ENCODE peak calls at places on chromosomes 16 and 17, in nine cellular contexts. A is mesendoderm, Z is IMR-90, J is SK-N-SH, S is colonic mucosa, E is H9, B is MM.1S, Q is H1, M is kidney. T is an unnamed sample.
A peak's percentile ranks its signal among the peaks of the same experiment; 100 is the strongest.

GRCh38 chr16:17780181-17780580 is 309.4 kb upstream of the XYLT1 start:
- DNase-seq in S (no peak), A (no peak), Z (peak; percentile 23), M (no peak), Q (no peak), B (no peak), J (no peak), E (no peak), T (no peak)

GRCh38 chr16:1825864-1826690 is 548 bp downstream of the HAGH start:
- DNase-seq in Z (peak; percentile 48), B (peak; percentile 81), M (peak; percentile 76), J (peak; percentile 75), S (peak; percentile 45), A (peak; percentile 71), Q (peak; percentile 59), E (no peak), T (no peak)

GRCh38 chr16:49350265-49351103 is 23.1 kb upstream of the C16orf78 start:
- DNase-seq in Z (peak; percentile 34), M (peak; percentile 70), Q (peak; percentile 94), J (peak; percentile 81), E (peak; percentile 73), B (peak; percentile 28), S (peak; percentile 75), A (peak; percentile 72), T (no peak)

GRCh38 chr16:47970291-47970931 is 185.4 kb downstream of the ABCC12 start:
- DNase-seq in S (no peak), M (no peak), E (no peak), Q (no peak), J (no peak), Z (peak; percentile 47), B (no peak), A (peak; percentile 87), T (no peak)

GRCh38 chr16:88393034-88393433 is 10.3 kb downstream of the ZNF469 start:
- DNase-seq in E (no peak), A (no peak), Q (no peak), M (no peak), B (no peak), Z (no peak), S (no peak), J (no peak), T (no peak)

GRCh38 chr16:76125871-76126270 is 151.3 kb upstream of the CNTNAP4 start:
- DNase-seq in E (no peak), A (no peak), J (no peak), Z (no peak), S (no peak), B (no peak), M (no peak), Q (no peak), T (no peak)

GRCh38 chr16:49924078-49924477 is 68.2 kb upstream of the ZNF423 start:
- DNase-seq in Z (no peak), S (no peak), E (no peak), B (peak; percentile 11), Q (no peak), J (no peak), M (no peak), A (peak; percentile 64), T (no peak)

GRCh38 chr17:57600092-57600491 is 145.0 kb downstream of the CCDC182 start:
- DNase-seq in J (no peak), Q (no peak), A (no peak), M (no peak), B (peak; percentile 31), Z (no peak), E (no peak), S (no peak), T (no peak)

GRCh38 chr17:74186498-74186897 is 17.0 kb upstream of the RPL38 start:
- DNase-seq in Q (no peak), S (no peak), Z (no peak), B (no peak), A (no peak), E (no peak), J (no peak), M (peak; percentile 23), T (no peak)

GRCh38 chr17:65893692-65894279 is 298.1 kb downstream of the CEP112 start:
- DNase-seq in B (no peak), S (no peak), Q (no peak), J (no peak), A (no peak), M (no peak), E (no peak), Z (no peak), T (no peak)

GRCh38 chr16:79885320-79885719 is 284.8 kb upstream of the MAF start:
- DNase-seq in Z (no peak), S (no peak), B (no peak), E (no peak), Q (no peak), A (no peak), M (no peak), J (no peak), T (peak; percentile 67)

GRCh38 chr17:78140169-78141051 is 5.8 kb upstream of the C17orf99 start:
- DNase-seq in J (peak; percentile 96), A (peak; percentile 99), Z (peak; percentile 21), E (peak; percentile 100), M (peak; percentile 98), B (peak; percentile 96), S (peak; percentile 99), Q (peak; percentile 100), T (peak; percentile 95)

GRCh38 chr17:10217916-10218315 is 19.5 kb upstream of the GAS7 start:
- DNase-seq in J (no peak), M (no peak), B (no peak), Q (no peak), E (no peak), S (no peak), Z (peak; percentile 21), A (no peak), T (no peak)

GRCh38 chr16:57910726-57911125 is 60.2 kb downstream of the CNGB1 start:
- DNase-seq in S (no peak), B (no peak), E (no peak), A (no peak), J (no peak), Q (no peak), M (no peak), Z (no peak), T (no peak)

GRCh38 chr16:1048442-1049112 is 24.0 kb upstream of the SSTR5 start:
- DNase-seq in B (no peak), A (peak; percentile 83), J (peak; percentile 69), Q (peak; percentile 81), M (no peak), S (peak; percentile 43), Z (peak; percentile 16), E (peak; percentile 85), T (no peak)

GRCh38 chr16:23509763-23510153 is 536 bp downstream of the GGA2 start:
- DNase-seq in Z (peak; percentile 39), B (peak; percentile 36), Q (peak; percentile 54), S (peak; percentile 45), M (peak; percentile 77), A (peak; percentile 49), J (no peak), E (no peak), T (no peak)

GRCh38 chr17:68763551-68763950 is 162.4 kb upstream of the FAM20A start:
- DNase-seq in Z (peak; percentile 40), B (no peak), M (no peak), E (no peak), S (no peak), J (no peak), Q (no peak), A (no peak), T (peak; percentile 19)

DNA sequence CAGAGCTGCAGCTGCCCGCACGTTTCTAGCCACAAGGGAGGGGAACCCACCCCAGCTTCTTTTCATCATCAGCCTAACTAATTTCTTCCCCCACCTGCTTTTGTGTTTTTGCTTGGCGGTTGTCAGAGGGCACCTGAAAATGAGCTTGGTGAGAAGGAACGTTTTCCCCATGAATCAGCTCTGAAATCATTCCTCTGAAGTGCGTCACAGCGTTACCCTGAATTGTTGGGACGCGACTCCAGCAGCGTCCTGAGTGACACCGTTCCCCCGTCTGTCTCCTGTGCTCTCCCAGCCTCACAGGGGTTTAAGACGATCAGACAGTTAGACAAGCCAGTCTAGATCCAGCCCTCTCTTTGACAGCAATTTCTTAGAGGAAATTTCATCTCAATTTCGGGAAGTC is 722.9 kb upstream of the EEF2KMT start:
- DNase-seq in E (no peak), M (no peak), Q (no peak), J (no peak), Z (no peak), A (peak; percentile 4), S (no peak), B (no peak), T (no peak)
- H3K9ac ChIP-seq in E (no peak overlapping the region), M (no peak overlapping the region), Q (no peak overlapping the region), J (no peak overlapping the region), Z (no peak overlapping the region), A (no peak overlapping the region), S (no peak overlapping the region), B (no peak overlapping the region), T (no peak overlapping the region)

DNA sequence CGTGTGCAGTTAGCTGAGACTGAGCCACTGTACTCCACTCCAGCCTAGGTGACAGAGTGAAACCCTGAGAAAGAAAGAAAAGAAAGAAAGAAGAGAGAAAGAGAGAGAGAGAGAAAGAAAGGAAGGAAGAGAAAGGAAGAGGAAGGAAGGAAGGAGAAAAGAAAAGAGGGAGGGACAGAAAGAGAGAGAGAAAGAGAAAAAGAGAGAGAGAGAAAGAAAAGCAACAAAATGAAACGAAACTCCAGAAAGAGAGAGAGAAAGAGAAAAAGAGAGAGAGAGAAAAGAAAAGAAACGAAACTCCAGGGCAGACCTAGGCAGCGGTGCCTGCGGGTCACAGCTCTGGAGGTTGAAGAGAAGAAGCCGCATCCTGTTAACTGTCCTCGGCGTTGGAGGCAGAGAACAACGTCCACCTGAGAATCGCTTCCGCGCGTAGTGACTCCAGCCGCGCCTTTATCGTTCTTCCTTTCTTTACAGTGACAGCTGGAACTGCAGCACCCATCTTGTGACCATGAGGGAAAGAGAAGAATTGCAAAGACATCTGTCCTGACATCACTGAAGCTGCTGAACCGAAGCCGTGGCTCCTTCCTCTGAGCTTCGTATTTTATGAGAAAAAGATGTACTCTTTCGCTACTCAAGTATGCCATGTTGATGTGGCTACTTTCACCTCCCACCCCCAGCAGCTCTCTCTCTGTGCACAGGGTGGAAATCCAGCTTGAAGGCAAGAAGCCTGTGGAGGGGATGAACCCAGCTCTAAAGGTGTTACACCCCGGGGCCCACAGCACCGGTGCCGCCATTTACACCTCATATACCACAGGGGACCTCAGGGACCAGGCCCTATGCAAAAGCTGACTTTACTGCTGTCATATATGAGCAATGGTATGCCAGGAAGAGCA is 56.9 kb upstream of the DOC2B start:
- DNase-seq in J (no peak), E (no peak), Z (no peak), A (no peak), M (peak; percentile 27), Q (peak; percentile 39), B (no peak), S (peak; percentile 3), T (no peak)
- H3K9ac ChIP-seq in J (no peak overlapping the region), E (no peak overlapping the region), Z (no peak overlapping the region), A (no peak overlapping the region), M (no peak overlapping the region), Q (no peak overlapping the region), B (no peak overlapping the region), S (no peak overlapping the region), T (no peak overlapping the region)

DNA sequence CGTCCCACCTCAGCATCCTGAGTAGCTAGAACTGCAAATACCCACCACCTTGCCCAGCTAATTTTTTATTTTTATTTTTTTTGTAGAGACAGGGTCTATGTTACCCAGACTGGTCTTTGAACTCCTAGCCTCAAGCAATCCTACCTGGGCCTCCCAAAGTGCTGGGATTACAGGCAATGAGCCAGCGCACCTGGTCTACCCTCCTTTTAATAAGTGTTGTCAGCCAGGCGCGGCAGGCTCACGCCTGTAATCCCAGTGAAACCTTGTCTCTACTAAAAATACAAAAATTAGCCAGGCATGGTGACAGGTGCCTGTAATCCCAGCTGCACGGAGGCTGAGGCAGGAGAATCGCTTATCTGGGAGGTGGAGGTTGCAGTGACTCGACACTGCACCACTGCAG is 19.3 kb downstream of the RFFL start:
- DNase-seq in A (no peak), J (no peak), E (no peak), M (no peak), Z (no peak), Q (no peak), S (no peak), B (no peak), T (no peak)
- H3K9ac ChIP-seq in A (no peak overlapping the region), J (no peak overlapping the region), E (no peak overlapping the region), M (no peak overlapping the region), Z (no peak overlapping the region), Q (no peak overlapping the region), S (no peak overlapping the region), B (no peak overlapping the region), T (no peak overlapping the region)

GRCh38 chr17:83100220-83100852 is 20.9 kb downstream of the METRNL start:
- DNase-seq in S (peak; percentile 33), A (no peak), Z (no peak), M (peak; percentile 89), B (no peak), J (no peak), E (no peak), Q (no peak), T (no peak)
- H3K9ac ChIP-seq in S (peak overlapping the region; percentile 63), A (no peak overlapping the region), Z (no peak overlapping the region), M (no peak overlapping the region), B (no peak overlapping the region), J (peak overlapping the region; percentile 40), E (no peak overlapping the region), Q (no peak overlapping the region), T (no peak overlapping the region)